ENCODE peak calls at places on chromosome 6, in ten cellular contexts. M is stimulated activated CD4-positive, alpha-beta T cell treated with anti-CD3 and anti-CD28 coated beads, Interleukin-12 subunit alpha, Interleukin-12 subunit beta, amount 100 ng/mL, for 4 hours; L is DMS79; Q is HTR-8/SVneo; H is CD4-positive, alpha-beta memory T cell; X is SJSA1; W is anterior cingulate cortex; G is NCI-H345; V is NCI-H1092 treated with DMSO at 0.1 percent for 48 hours; A is T-helper 9 cell. R is an unnamed sample.

GRCh38 chr6:36852481-36853147 is 13.4 kb upstream of the CPNE5 start:
- DNase-seq in H (no peak), G (no peak), M (no peak), V (no peak), X (no peak), Q (peak; percentile 51), A (no peak), W (no peak), L (no peak), R (peak; percentile 71)

GRCh38 chr6:52087498-52087999 is at the start of gene PKHD1:
- DNase-seq in M (no peak), G (no peak), A (no peak), W (no peak), L (no peak), V (no peak), Q (no peak), X (no peak), H (no peak), R (no peak)

GRCh38 chr6:100620085-100620484 is 155.4 kb upstream of the SIM1 start:
- DNase-seq in W (no peak), M (no peak), H (no peak), X (peak; percentile 12), A (no peak), V (no peak), Q (no peak), G (no peak), L (no peak), R (no peak)

GRCh38 chr6:118668761-118669411 is 17.5 kb upstream of the CEP85L start:
- DNase-seq in M (no peak), A (no peak), V (no peak), Q (peak; percentile 41), X (peak; percentile 75), W (no peak), L (no peak), G (no peak), H (no peak), R (peak; percentile 27)

GRCh38 chr6:41344865-41345264 is 9.5 kb downstream of the NCR2 start:
- DNase-seq in L (no peak), Q (no peak), M (no peak), G (no peak), W (no peak), V (no peak), A (no peak), X (no peak), H (peak; percentile 38), R (no peak)

GRCh38 chr6:70033781-70034180 is 167.4 kb downstream of the COL19A1 start:
- DNase-seq in G (no peak), L (no peak), V (no peak), W (no peak), M (no peak), X (no peak), H (no peak), Q (no peak), A (no peak), R (no peak)

GRCh38 chr6:52403627-52404026 is 16.5 kb upstream of the EFHC1 start:
- DNase-seq in A (no peak), Q (no peak), H (no peak), V (no peak), G (peak; percentile 26), W (no peak), X (no peak), L (peak; percentile 27), M (no peak), R (no peak)

GRCh38 chr6:30555428-30556005 is 772 bp downstream of the GNL1 start:
- DNase-seq in H (no peak), X (peak; percentile 70), V (no peak), W (no peak), M (no peak), A (peak; percentile 8), L (peak; percentile 13), G (peak; percentile 14), Q (no peak), R (no peak)

GRCh38 chr6:40356242-40356910 is 230.8 kb downstream of the LRFN2 start:
- DNase-seq in M (no peak), G (no peak), V (no peak), Q (no peak), L (no peak), H (no peak), X (no peak), W (no peak), A (no peak), R (no peak)

GRCh38 chr6:96542702-96543101 is 20.2 kb upstream of the FHL5 start:
- DNase-seq in G (no peak), V (peak; percentile 3), L (no peak), X (no peak), A (no peak), M (no peak), H (peak; percentile 10), Q (no peak), W (no peak), R (no peak)

GRCh38 chr6:27161946-27162603 is 85.4 kb upstream of the PRSS16 start:
- DNase-seq in W (no peak), A (no peak), V (peak; percentile 44), G (peak; percentile 51), L (no peak), M (no peak), X (peak; percentile 59), H (peak; percentile 54), Q (no peak), R (no peak)

R was measured in retinal pigment epithelial cell.